ENCODE peak calls at places on chromosomes 5 and 9, in four cellular contexts. M is kidney epithelial cell, V is A673, G is BE2C. S is an unnamed sample.

GRCh38 chr5:138654281-138654867 is 79.2 kb upstream of the HSPA9 start:
- DNase-seq in V (no peak), M (peak), G (peak), S (no peak)

GRCh38 chr5:107254902-107255234 is 415.9 kb downstream of the EFNA5 start:
- DNase-seq in V (no peak), G (peak), M (no peak), S (no peak)

GRCh38 chr5:68494771-68495170 is 279.2 kb downstream of the PIK3R1 start:
- DNase-seq in V (no peak), M (no peak), G (no peak), S (peak)

GRCh38 chr5:125257997-125258396 is 511.6 kb upstream of the ZNF608 start:
- DNase-seq in V (no peak), G (no peak), M (no peak), S (no peak)

GRCh38 chr5:65800775-65801174 is 78.8 kb downstream of the NLN start:
- DNase-seq in V (no peak), M (no peak), G (no peak), S (no peak)

GRCh38 chr9:113907282-113907681 is 31.2 kb downstream of the ZNF618 start:
- DNase-seq in G (no peak), M (no peak), V (no peak), S (no peak)

GRCh38 chr9:88835038-88835466 is 156.2 kb upstream of the S1PR3 start:
- DNase-seq in M (no peak), G (no peak), V (peak), S (no peak)

GRCh38 chr5:20572560-20572959 is 584.6 kb upstream of the CDH18 start:
- DNase-seq in V (no peak), M (peak), G (no peak), S (peak)

GRCh38 chr5:176386491-176386890 is 1.9 kb downstream of the NOP16 start:
- DNase-seq in M (no peak), G (no peak), V (no peak), S (no peak)

GRCh38 chr9:28539432-28539831 is 966.2 kb upstream of the C9orf72 start:
- DNase-seq in G (no peak), M (no peak), V (no peak), S (no peak)

GRCh38 chr5:55991768-55992486 is 2.8 kb downstream of the IL6ST start:
- DNase-seq in M (no peak), V (no peak), G (no peak), S (no peak)

GRCh38 chr9:98719055-98719454 is 10.3 kb upstream of the GABBR2 start:
- DNase-seq in V (no peak), G (no peak), M (no peak), S (no peak)

GRCh38 chr5:151739395-151739794 is 19.0 kb downstream of the ATOX1 start:
- DNase-seq in V (no peak), G (no peak), M (no peak), S (no peak)

GRCh38 chr5:151739939-151740335 is 18.5 kb downstream of the ATOX1 start:
- DNase-seq in V (peak), G (no peak), M (peak), S (no peak)

GRCh38 chr5:151741678-151742423 is 16.6 kb downstream of the ATOX1 start:
- DNase-seq in G (no peak), V (no peak), M (peak), S (peak)

GRCh38 chr5:151740336-151740942 is 18.0 kb downstream of the ATOX1 start:
- DNase-seq in V (peak), M (peak), G (peak), S (peak)

GRCh38 chr5:151740958-151741373 is 17.5 kb downstream of the ATOX1 start:
- DNase-seq in M (peak), V (no peak), G (no peak), S (peak)
- TF ChIP-seq CTCF in M (no peak), V (peak), G (no peak), S (no peak)

GRCh38 chr9:101881508-101881907 is 143.1 kb upstream of the GRIN3A start:
- DNase-seq in V (peak), M (no peak), G (no peak), S (no peak)

GRCh38 chr9:101878734-101879133 is 140.3 kb upstream of the GRIN3A start:
- DNase-seq in V (no peak), G (no peak), M (no peak), S (no peak)

GRCh38 chr9:101877439-101877838 is 139.0 kb upstream of the GRIN3A start:
- DNase-seq in G (no peak), V (no peak), M (no peak), S (no peak)

GRCh38 chr9:101880846-101881245 is 142.4 kb upstream of the GRIN3A start:
- DNase-seq in V (no peak), M (no peak), G (no peak), S (no peak)
- H3K4me3 ChIP-seq in V (no peak), M (no peak), G (no peak), S (no peak)

GRCh38 chr9:87667164-87667738 is 58.7 kb upstream of the CTSL start:
- DNase-seq in G (no peak), V (peak), M (no peak), S (no peak)
- TF ChIP-seq CTCF in G (peak), V (peak), M (peak), S (peak)

DNA sequence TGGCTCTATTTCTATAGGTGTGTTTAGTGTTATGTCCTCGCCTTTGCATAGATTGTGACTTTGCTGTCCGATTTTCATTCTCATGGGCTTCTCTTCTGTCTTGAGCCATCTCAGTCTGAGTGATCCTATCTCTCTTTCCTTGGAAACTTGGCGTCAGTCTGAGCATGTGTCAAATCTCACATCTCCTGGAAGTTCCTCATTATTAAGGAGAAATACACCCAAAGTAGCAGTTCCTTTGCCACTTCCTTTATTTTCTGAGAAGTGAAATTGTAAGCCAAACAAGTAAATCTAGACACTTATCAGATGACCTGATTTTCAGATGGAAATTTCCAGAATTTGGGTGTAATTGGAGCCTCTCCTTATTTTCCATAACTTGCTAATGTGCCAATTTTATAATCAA is 126.9 kb upstream of the ANKH start:
- DNase-seq in M (no peak), V (no peak), G (no peak), S (no peak)
- H3K4me3 ChIP-seq in M (no peak), V (no peak), G (no peak), S (no peak)

GRCh38 chr5:1103093-1103492 is 8.8 kb downstream of the SLC12A7 start:
- DNase-seq in V (no peak), M (no peak), G (peak), S (no peak)

GRCh38 chr5:1103505-1104326 is 8.1 kb downstream of the SLC12A7 start:
- DNase-seq in G (peak), V (no peak), M (no peak), S (no peak)

GRCh38 chr5:1100652-1101574 is 10.9 kb downstream of the SLC12A7 start:
- DNase-seq in V (no peak), M (no peak), G (no peak), S (no peak)

GRCh38 chr5:1099931-1100651 is 11.8 kb downstream of the SLC12A7 start:
- DNase-seq in G (no peak), M (no peak), V (no peak), S (no peak)

DNA sequence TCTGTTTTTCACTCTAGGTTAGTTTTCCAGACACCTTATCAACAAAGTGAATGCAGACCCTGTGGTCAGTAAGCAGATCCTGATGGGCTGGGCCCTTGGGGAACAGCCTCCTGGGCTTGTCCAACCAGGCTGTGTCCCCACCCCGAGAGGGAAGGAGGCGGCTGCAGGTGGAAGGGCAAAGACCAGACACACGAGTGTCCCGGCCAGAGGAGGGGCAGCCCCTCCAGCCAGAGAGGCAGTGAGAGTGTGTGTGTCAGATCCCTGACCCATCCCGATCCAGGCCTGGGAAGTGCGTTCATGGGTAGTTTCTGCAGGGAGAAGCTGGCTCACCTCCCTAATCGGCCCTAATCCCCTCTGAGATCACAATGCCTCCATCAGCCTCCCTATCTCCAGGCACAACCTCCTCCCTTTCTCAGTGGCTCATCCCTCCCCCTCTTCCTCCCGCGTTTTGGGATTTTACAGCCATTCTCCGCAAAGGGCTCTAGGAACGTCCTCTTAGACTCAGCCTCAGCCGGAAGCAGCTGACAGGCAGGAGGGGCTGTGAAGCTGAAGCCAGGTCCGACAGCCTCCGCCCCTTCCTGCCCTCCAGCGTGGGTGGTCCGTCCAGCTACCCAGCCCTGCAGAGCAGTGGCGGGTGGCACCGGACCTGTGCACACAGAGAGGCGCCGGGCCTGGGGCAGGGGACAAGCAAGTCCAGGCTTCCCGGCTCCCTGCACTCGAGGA is 9.7 kb downstream of the SLC12A7 start:
- DNase-seq in M (no peak), G (peak), V (peak), S (no peak)
- TF ChIP-seq CTCF in M (no peak), G (no peak), V (no peak), S (no peak)